ENCODE peak calls at places on chromosomes 13 and 19, in nine cellular contexts. Z is heart right ventricle, N is stomach, P is NCI-H774, L is LNCaP clone FGC, Y is A549, H is GM23338, M is GM13977, B is putamen. E is an unnamed sample.

GRCh38 chr19:44785271-44785670 is 7.6 kb downstream of the CBLC start:
- DNase-seq in P (no peak), N (no peak), B (no peak), M (no peak), Y (no peak), Z (no peak), H (no peak), L (no peak), E (no peak)

GRCh38 chr13:43360911-43361605 is 337.7 kb downstream of the DNAJC15 start:
- DNase-seq in P (no peak), Z (no peak), L (no peak), N (no peak), B (no peak), Y (no peak), H (no peak), M (no peak), E (no peak)

GRCh38 chr13:41668130-41668757 is 210.9 kb downstream of the RGCC start:
- DNase-seq in Y (peak), B (peak), L (peak), Z (peak), P (peak), M (peak), H (peak), N (peak), E (peak)

GRCh38 chr13:114142640-114143490 is 10.4 kb upstream of the RASA3 start:
- DNase-seq in Y (no peak), Z (no peak), H (no peak), M (no peak), L (no peak), P (peak), B (no peak), N (peak), E (peak)

GRCh38 chr19:54451331-54451871 is 2.4 kb downstream of the LENG8 start:
- DNase-seq in B (no peak), N (no peak), P (peak), M (no peak), L (no peak), Z (no peak), H (no peak), Y (no peak), E (no peak)

GRCh38 chr19:46546194-46546896 is 50.7 kb upstream of the PNMA8B start:
- DNase-seq in Y (peak), Z (peak), H (peak), P (peak), M (peak), N (peak), B (peak), L (no peak), E (peak)

GRCh38 chr13:29362849-29363604 is 232.5 kb downstream of the SLC7A1 start:
- DNase-seq in L (peak), M (peak), Y (peak), B (peak), N (peak), Z (peak), P (peak), H (peak), E (peak)

GRCh38 chr13:99367663-99368448 is 60.7 kb upstream of the GPR183 start:
- DNase-seq in Z (no peak), N (no peak), B (no peak), H (peak), Y (no peak), L (no peak), P (no peak), M (no peak), E (no peak)

GRCh38 chr13:113138792-113139551 is 16.4 kb downstream of the F10 start:
- DNase-seq in B (no peak), Z (no peak), H (no peak), M (no peak), N (peak), P (no peak), L (no peak), Y (no peak), E (no peak)

GRCh38 chr19:10820173-10820572 is 15.8 kb downstream of the TMED1 start:
- DNase-seq in L (no peak), M (no peak), Y (no peak), P (no peak), B (no peak), N (no peak), Z (no peak), H (peak), E (no peak)

GRCh38 chr13:45630791-45631190 is 15.3 kb upstream of the ERICH6B start:
- DNase-seq in M (no peak), Z (no peak), N (no peak), L (no peak), Y (no peak), H (no peak), B (no peak), P (no peak), E (no peak)

GRCh38 chr19:10553087-10553667 is 9.5 kb downstream of the ATG4D start:
- DNase-seq in M (peak), L (no peak), H (no peak), Z (no peak), P (no peak), B (no peak), N (no peak), Y (no peak), E (peak)

GRCh38 chr13:20814224-20814910 is 40.6 kb upstream of the EEF1AKMT1 start:
- DNase-seq in M (no peak), B (no peak), L (no peak), P (no peak), N (peak), H (no peak), Z (peak), Y (peak), E (peak)

GRCh38 chr13:99926014-99926731 is 45.4 kb downstream of the ZIC5 start:
- DNase-seq in B (no peak), M (no peak), H (no peak), Y (peak), Z (no peak), P (peak), N (peak), L (no peak), E (peak)

GRCh38 chr13:107907065-107907464 is 308.3 kb downstream of the LIG4 start:
- DNase-seq in Y (no peak), B (no peak), H (no peak), N (no peak), P (no peak), M (no peak), Z (no peak), L (no peak), E (no peak)

GRCh38 chr13:51827254-51827653 is 17.7 kb downstream of the TMEM272 start:
- DNase-seq in Y (no peak), M (no peak), N (no peak), B (no peak), L (no peak), P (no peak), Z (no peak), H (no peak), E (no peak)

GRCh38 chr19:629961-630714 is 3.2 kb downstream of the POLRMT start:
- DNase-seq in H (no peak), P (no peak), M (no peak), B (no peak), N (no peak), Z (no peak), L (no peak), Y (no peak), E (no peak)

GRCh38 chr19:43705729-43706128 is 10.1 kb upstream of the IRGC start:
- DNase-seq in L (no peak), Y (no peak), Z (no peak), N (no peak), M (no peak), P (no peak), B (no peak), H (no peak), E (no peak)

GRCh38 chr19:16828990-16829821 is at the start of gene SIN3B:
- DNase-seq in Y (peak), B (peak), Z (peak), H (peak), P (peak), N (peak), L (peak), M (peak), E (peak)